ENCODE peak calls at places on chromosome 22, in nine cellular contexts. R, E, A, T, K, V, W, Z and L are unnamed samples.

GRCh38 chr22:37607912-37608476 is 640 bp upstream of the GGA1 start:
- DNase-seq in R (no peak), W (no peak), Z (no peak), A (no peak), K (no peak), V (no peak), T (no peak), E (no peak), L (no peak)

GRCh38 chr22:35581023-35581413 is 36.1 kb downstream of the MB start:
- DNase-seq in W (no peak), K (no peak), R (no peak), V (no peak), A (no peak), T (no peak), Z (no peak), E (no peak), L (no peak)

GRCh38 chr22:44549021-44549420 is 51.0 kb upstream of the RTL6 start:
- DNase-seq in W (no peak), K (no peak), T (no peak), Z (no peak), V (no peak), E (no peak), A (no peak), R (no peak), L (no peak)

GRCh38 chr22:29154364-29155048 is 51.2 kb upstream of the EMID1 start:
- DNase-seq in Z (peak), T (peak), R (peak), V (peak), A (peak), E (peak), K (peak), W (peak), L (peak)

GRCh38 chr22:44906999-44907644 is 102.7 kb downstream of the PHF21B start:
- DNase-seq in W (no peak), V (no peak), R (no peak), T (no peak), K (no peak), E (no peak), Z (no peak), A (no peak), L (no peak)

GRCh38 chr22:47013861-47014635 is 251.6 kb downstream of the TBC1D22A start:
- DNase-seq in T (no peak), K (no peak), V (no peak), Z (no peak), E (no peak), W (no peak), R (no peak), A (no peak), L (no peak)

GRCh38 chr22:44891791-44892190 is 118.0 kb downstream of the PHF21B start:
- DNase-seq in T (no peak), V (no peak), A (no peak), R (no peak), W (no peak), E (no peak), K (no peak), Z (no peak), L (no peak)

GRCh38 chr22:37063436-37064420 is 12.2 kb downstream of the KCTD17 start:
- DNase-seq in V (no peak), K (peak), W (no peak), Z (no peak), T (no peak), E (no peak), A (peak), R (no peak), L (peak)

GRCh38 chr22:22344430-22344829 is 99.8 kb downstream of the VPREB1 start:
- DNase-seq in A (no peak), Z (no peak), K (no peak), E (no peak), T (no peak), W (no peak), R (no peak), V (no peak), L (no peak)

GRCh38 chr22:22342697-22343602 is 98.4 kb downstream of the VPREB1 start:
- DNase-seq in W (peak), R (peak), V (peak), T (peak), K (peak), A (peak), E (peak), Z (peak), L (peak)

GRCh38 chr22:22345781-22346180 is 101.2 kb downstream of the VPREB1 start:
- DNase-seq in A (no peak), Z (no peak), W (no peak), E (no peak), R (no peak), V (no peak), T (no peak), K (no peak), L (no peak)

GRCh38 chr22:22341736-22342135 is 97.2 kb downstream of the VPREB1 start:
- DNase-seq in E (no peak), Z (no peak), W (no peak), R (no peak), K (no peak), T (no peak), V (no peak), A (no peak), L (no peak)

DNA sequence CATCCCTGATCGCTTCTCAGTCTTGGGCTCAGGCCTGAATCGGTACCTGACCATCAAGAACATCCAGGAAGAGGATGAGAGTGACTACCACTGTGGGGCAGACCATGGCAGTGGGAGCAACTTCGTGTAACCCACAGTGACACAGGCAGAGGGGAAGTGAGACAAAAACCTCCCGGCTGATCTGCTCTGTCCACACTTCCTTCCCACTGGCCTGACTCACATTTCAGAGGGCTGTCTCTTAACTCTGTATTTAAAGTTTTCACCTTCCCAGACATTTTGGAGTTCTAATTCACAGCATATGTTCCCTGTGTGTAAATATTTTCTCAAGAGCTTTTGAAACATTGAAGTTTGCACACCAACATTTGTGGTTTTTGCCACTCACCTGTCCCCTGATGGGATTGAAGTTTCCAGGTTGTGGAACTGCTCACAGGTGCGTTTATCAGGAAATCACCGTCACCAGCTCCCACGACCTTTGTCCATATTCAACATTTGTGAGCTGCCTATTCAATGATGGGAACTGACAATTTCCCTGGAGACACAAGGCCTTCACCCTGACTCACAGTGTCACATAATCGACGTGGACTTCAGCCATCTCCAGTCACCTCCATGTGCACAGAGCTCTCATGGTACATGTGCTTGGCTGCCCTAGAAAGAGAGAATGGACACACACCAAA is 99.2 kb downstream of the VPREB1 start:
- DNase-seq in E (no peak), R (no peak), A (no peak), V (no peak), W (no peak), K (peak), T (no peak), Z (no peak), L (no peak)
- TF ChIP-seq CTCF in E (no peak), R (no peak), A (no peak), V (no peak), W (no peak), K (no peak), T (no peak), Z (no peak), L (no peak)

GRCh38 chr22:25048659-25049657 is 96.4 kb downstream of the KIAA1671 start:
- DNase-seq in V (peak), A (peak), E (peak), R (no peak), K (peak), W (peak), T (peak), Z (peak), L (peak)

GRCh38 chr22:25050566-25050965 is 98.0 kb downstream of the KIAA1671 start:
- DNase-seq in V (no peak), A (no peak), Z (no peak), K (no peak), E (no peak), W (no peak), R (no peak), T (no peak), L (no peak)

GRCh38 chr22:25049770-25050169 is 97.3 kb downstream of the KIAA1671 start:
- DNase-seq in W (no peak), E (no peak), Z (no peak), R (no peak), V (no peak), K (no peak), A (no peak), T (no peak), L (no peak)

GRCh38 chr22:25051983-25052710 is 99.6 kb downstream of the KIAA1671 start:
- DNase-seq in W (no peak), Z (no peak), E (no peak), V (no peak), K (peak), R (no peak), T (no peak), A (no peak), L (no peak)

DNA sequence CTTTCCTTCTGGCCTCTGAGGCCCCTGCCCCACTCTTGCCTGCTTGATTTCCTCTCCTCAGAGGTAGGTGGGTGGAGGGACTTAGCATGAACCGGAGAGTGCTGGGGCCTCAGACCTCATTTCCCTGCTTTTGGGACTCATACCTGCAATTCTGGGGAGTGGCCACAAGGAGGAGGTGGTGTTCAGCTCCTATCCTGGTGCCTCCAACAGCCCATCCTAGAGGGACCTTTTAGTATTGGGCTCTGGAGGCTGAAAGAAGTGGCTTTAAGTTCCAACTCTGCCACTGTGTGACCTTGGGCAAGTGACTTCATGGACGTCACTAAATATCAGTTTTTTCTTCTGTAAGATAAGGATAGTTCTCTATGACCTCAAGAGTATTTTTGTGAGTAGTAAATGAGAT is 98.6 kb downstream of the KIAA1671 start:
- DNase-seq in R (no peak), T (no peak), W (no peak), Z (no peak), K (no peak), V (no peak), E (no peak), A (no peak), L (no peak)
- TF ChIP-seq CTCF in R (peak), T (peak), W (no peak), Z (no peak), K (no peak), V (peak), E (peak), A (peak), L (peak)

GRCh38 chr22:25382762-25383161 is 163.3 kb downstream of the CRYBB2 start:
- DNase-seq in W (no peak), E (no peak), V (no peak), K (no peak), R (no peak), Z (no peak), A (no peak), T (no peak), L (no peak)
- TF ChIP-seq CTCF in W (no peak), E (no peak), V (peak), K (no peak), R (peak), Z (no peak), A (no peak), T (peak), L (no peak)

GRCh38 chr22:22109693-22110466 is 127.3 kb upstream of the TOP3B start:
- DNase-seq in T (no peak), V (no peak), K (no peak), E (no peak), W (no peak), A (no peak), Z (no peak), R (no peak), L (no peak)
- TF ChIP-seq CTCF in T (peak), V (peak), K (no peak), E (no peak), W (peak), A (no peak), Z (no peak), R (peak), L (peak)

DNA sequence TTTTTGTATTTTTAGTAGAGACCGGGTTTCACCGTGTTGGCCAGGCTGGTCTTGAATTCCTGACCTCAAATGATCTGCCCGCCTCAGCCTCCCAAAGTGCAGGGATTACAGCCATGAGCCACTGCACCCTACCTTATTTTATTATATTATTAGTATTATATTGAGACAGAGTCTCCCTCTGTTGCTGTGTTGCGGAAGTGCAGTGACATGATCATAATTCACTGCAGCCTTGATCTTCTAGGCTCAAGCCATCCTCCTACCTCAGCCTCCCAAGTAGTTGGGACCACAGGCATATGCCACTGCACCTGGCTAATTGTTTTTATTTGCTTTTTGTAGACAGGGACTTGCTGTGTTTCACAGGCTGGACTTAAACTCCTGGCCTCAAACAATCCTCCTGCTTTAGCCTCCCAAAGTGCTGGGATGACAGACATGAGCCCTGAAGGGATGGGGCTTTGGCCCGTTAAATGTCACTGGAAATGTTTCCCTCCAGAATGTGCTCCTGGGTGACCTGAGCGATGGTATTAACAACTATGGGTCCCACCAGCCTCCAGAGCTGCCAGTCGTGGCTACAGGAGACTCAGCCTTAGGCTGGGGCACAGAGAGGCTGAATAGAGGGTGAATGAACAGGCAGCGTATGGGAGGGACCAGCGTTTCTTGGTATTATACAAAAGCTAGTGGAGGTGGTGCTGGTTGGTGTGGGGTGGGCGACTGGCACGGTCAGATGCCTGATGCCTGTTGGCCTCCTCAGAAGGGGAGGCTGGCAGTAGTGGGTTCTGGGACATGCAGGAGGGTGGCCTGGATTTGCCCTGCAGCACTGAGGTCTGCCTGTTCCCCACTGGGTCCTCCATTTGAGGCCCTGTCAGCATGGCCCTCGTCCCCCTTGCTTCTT is 7.3 kb downstream of the TANGO2 start:
- DNase-seq in V (peak), W (no peak), Z (no peak), E (no peak), T (peak), A (peak), K (no peak), R (no peak), L (peak)
- TF ChIP-seq CTCF in V (peak), W (peak), Z (peak), E (peak), T (peak), A (peak), K (no peak), R (peak), L (peak)

GRCh38 chr22:31199187-31199586 is 12.9 kb upstream of the LIMK2 start:
- DNase-seq in K (no peak), A (no peak), Z (no peak), W (no peak), V (no peak), T (peak), E (no peak), R (no peak), L (no peak)
- TF ChIP-seq CTCF in K (no peak), A (no peak), Z (no peak), W (no peak), V (no peak), T (peak), E (no peak), R (peak), L (no peak)